ENCODE peak calls at places on chromosomes 5 and 9, in six cellular contexts. Z is lower leg skin, N is A549, L is transverse colon, K is astrocyte, C is fibroblast of villous mesenchyme. I is an unnamed sample.

GRCh38 chr5:14810941-14811573 is 60.5 kb downstream of the ANKH start:
- DNase-seq in L (no peak), Z (no peak), C (no peak), N (no peak), K (no peak), I (no peak)

GRCh38 chr9:14531424-14532269 is 161.6 kb downstream of the ZDHHC21 start:
- DNase-seq in K (no peak), N (no peak), Z (no peak), C (no peak), L (no peak), I (no peak)

GRCh38 chr9:127144670-127145458 is 22.4 kb upstream of the ANGPTL2 start:
- DNase-seq in C (peak; percentile 67), K (no peak), Z (no peak), N (no peak), L (no peak), I (no peak)

GRCh38 chr5:163571755-163572154 is 66.3 kb downstream of the MAT2B start:
- DNase-seq in K (peak; percentile 97), L (no peak), N (no peak), Z (no peak), C (peak; percentile 98), I (peak; percentile 20)

GRCh38 chr9:98345011-98345410 is 89.6 kb upstream of the TBC1D2 start:
- DNase-seq in C (no peak), Z (no peak), N (no peak), K (no peak), L (no peak), I (no peak)

GRCh38 chr9:89603629-89604462 is 966 bp upstream of the GADD45G start:
- DNase-seq in L (peak; percentile 81), Z (peak; percentile 45), C (peak; percentile 78), K (peak; percentile 27), N (peak; percentile 45), I (no peak)

GRCh38 chr5:158468444-158468843 is 609.5 kb upstream of the CLINT1 start:
- DNase-seq in C (no peak), L (no peak), N (no peak), K (no peak), Z (no peak), I (no peak)

GRCh38 chr5:148615644-148616283 is 38.6 kb downstream of the HTR4 start:
- DNase-seq in Z (no peak), L (no peak), K (peak; percentile 32), N (no peak), C (no peak), I (peak; percentile 31)

GRCh38 chr5:15510092-15510491 is 10.1 kb downstream of the FBXL7 start:
- DNase-seq in L (no peak), C (peak; percentile 35), Z (no peak), K (peak; percentile 75), N (no peak), I (no peak)

GRCh38 chr9:101702257-101702656 is 36.2 kb downstream of the GRIN3A start:
- DNase-seq in C (no peak), K (no peak), Z (no peak), N (no peak), L (no peak), I (no peak)

GRCh38 chr5:9288234-9288633 is 257.6 kb downstream of the SEMA5A start:
- DNase-seq in N (no peak), K (no peak), Z (no peak), L (no peak), C (no peak), I (no peak)

GRCh38 chr5:135880278-135880677 is 15.4 kb downstream of the IL9 start:
- DNase-seq in N (peak; percentile 68), C (no peak), K (no peak), Z (no peak), L (peak; percentile 16), I (no peak)

GRCh38 chr5:113236536-113237308 is 198.1 kb downstream of the TSSK1B start:
- DNase-seq in N (no peak), K (no peak), C (no peak), L (no peak), Z (no peak), I (no peak)

GRCh38 chr9:131678499-131679111 is 61.3 kb downstream of the RAPGEF1 start:
- DNase-seq in Z (peak; percentile 84), C (peak; percentile 95), K (peak; percentile 97), N (peak; percentile 92), L (peak; percentile 78), I (peak; percentile 93)

GRCh38 chr5:23314827-23315226 is 192.6 kb upstream of the PRDM9 start:
- DNase-seq in Z (no peak), N (no peak), K (no peak), C (no peak), L (no peak), I (no peak)

GRCh38 chr5:134582941-134583340 is 49.7 kb downstream of the SAR1B start:
- DNase-seq in C (no peak), L (no peak), K (no peak), N (no peak), Z (no peak), I (no peak)

GRCh38 chr5:173327084-173327947 is 898 bp downstream of the STC2 start:
- DNase-seq in L (no peak), C (peak; percentile 73), K (peak; percentile 42), N (peak; percentile 45), Z (no peak), I (peak; percentile 54)

GRCh38 chr9:13580760-13581159 is 301.3 kb upstream of the MPDZ start:
- DNase-seq in K (no peak), C (no peak), L (no peak), Z (no peak), N (no peak), I (no peak)

GRCh38 chr9:37953775-37954437 is 50.0 kb upstream of the SLC25A51 start:
- DNase-seq in K (peak; percentile 99), Z (no peak), N (peak; percentile 92), C (peak; percentile 95), L (no peak), I (peak; percentile 94)

GRCh38 chr9:22208846-22209585 is 199.9 kb upstream of the CDKN2B start:
- DNase-seq in L (no peak), K (peak; percentile 80), C (peak; percentile 46), Z (no peak), N (no peak), I (no peak)

GRCh38 chr5:59124983-59125960 is 542.4 kb downstream of the RAB3C start:
- DNase-seq in N (no peak), K (no peak), C (peak; percentile 23), L (no peak), Z (no peak), I (no peak)

GRCh38 chr9:127233582-127234350 is 30.8 kb upstream of the GARNL3 start:
- DNase-seq in L (no peak), K (no peak), C (no peak), N (no peak), Z (no peak), I (no peak)

DNA sequence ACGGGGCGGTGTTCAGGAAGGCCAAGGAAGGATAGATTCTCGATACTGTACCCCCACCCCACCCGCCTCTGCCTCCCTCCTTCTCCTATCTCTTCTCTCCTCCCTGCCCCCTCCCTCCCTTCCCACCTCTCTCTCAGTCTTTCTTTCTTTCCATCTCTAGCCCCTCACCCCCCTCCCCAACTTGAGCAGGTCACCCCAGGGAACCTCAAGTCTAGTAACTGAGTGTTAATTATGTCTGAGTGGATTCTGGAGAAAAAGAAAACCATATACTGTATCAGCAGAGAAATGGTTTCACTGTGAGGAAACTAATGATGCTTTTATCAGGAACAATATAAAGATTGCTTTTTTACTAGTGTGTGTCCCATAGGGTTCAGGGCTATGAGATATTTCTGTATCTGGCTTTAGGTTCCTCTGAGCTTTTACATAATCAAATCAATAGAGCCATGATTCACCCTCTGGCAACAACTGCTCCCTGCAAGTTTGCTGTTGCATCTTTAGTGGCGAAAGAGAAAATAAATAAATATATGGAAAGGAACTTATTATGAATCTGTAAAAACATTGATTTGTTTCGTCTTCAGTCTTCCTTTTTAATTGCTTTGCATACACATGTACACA is 639.7 kb downstream of the CCDC171 start:
- DNase-seq in K (peak; percentile 62), Z (no peak), C (peak; percentile 51), L (no peak), N (no peak), I (peak; percentile 49)
- H3K4me3 ChIP-seq in K (peak overlapping the region; percentile 11), Z (no peak overlapping the region), C (peak overlapping the region; percentile 13), L (no peak overlapping the region), N (no peak overlapping the region), I (no peak overlapping the region)

GRCh38 chr5:147455321-147455720 is 54.5 kb downstream of the DPYSL3 start:
- DNase-seq in Z (peak; percentile 78), N (no peak), K (peak; percentile 88), C (peak; percentile 87), L (no peak), I (no peak)
- H3K4me3 ChIP-seq in Z (no peak overlapping the region), N (no peak overlapping the region), K (peak overlapping the region; percentile 74), C (peak overlapping the region; percentile 2), L (peak overlapping the region; percentile 62), I (no peak overlapping the region)

GRCh38 chr5:139562847-139563246 is 1.7 kb downstream of the UBE2D2 start:
- DNase-seq in L (no peak), Z (no peak), K (no peak), C (no peak), N (no peak), I (no peak)

GRCh38 chr5:139565411-139566305 is 4.5 kb downstream of the UBE2D2 start:
- DNase-seq in K (peak; percentile 68), C (peak; percentile 47), N (no peak), L (peak; percentile 37), Z (no peak), I (no peak)

GRCh38 chr5:139561655-139562451 is 714 bp downstream of the UBE2D2 start:
- DNase-seq in L (no peak), K (peak; percentile 25), N (peak; percentile 68), C (peak; percentile 61), Z (peak; percentile 43), I (no peak)

GRCh38 chr5:139569276-139569955 is 8.3 kb downstream of the UBE2D2 start:
- DNase-seq in K (peak; percentile 20), N (no peak), Z (no peak), L (no peak), C (no peak), I (no peak)

GRCh38 chr5:139566611-139567010 is 5.5 kb downstream of the UBE2D2 start:
- DNase-seq in C (peak; percentile 30), K (no peak), N (no peak), Z (no peak), L (no peak), I (no peak)
- H3K4me3 ChIP-seq in C (no peak overlapping the region), K (no peak overlapping the region), N (no peak overlapping the region), Z (no peak overlapping the region), L (no peak overlapping the region), I (no peak overlapping the region)

GRCh38 chr5:153358315-153358976 is 132.0 kb upstream of the GRIA1 start:
- DNase-seq in K (no peak), Z (no peak), N (no peak), C (peak; percentile 1), L (no peak), I (no peak)

GRCh38 chr5:153357493-153358112 is 132.9 kb upstream of the GRIA1 start:
- DNase-seq in L (no peak), Z (no peak), N (no peak), C (no peak), K (no peak), I (no peak)

GRCh38 chr5:153350192-153350883 is 140.1 kb upstream of the GRIA1 start:
- DNase-seq in K (no peak), N (no peak), C (no peak), L (no peak), Z (no peak), I (no peak)

DNA sequence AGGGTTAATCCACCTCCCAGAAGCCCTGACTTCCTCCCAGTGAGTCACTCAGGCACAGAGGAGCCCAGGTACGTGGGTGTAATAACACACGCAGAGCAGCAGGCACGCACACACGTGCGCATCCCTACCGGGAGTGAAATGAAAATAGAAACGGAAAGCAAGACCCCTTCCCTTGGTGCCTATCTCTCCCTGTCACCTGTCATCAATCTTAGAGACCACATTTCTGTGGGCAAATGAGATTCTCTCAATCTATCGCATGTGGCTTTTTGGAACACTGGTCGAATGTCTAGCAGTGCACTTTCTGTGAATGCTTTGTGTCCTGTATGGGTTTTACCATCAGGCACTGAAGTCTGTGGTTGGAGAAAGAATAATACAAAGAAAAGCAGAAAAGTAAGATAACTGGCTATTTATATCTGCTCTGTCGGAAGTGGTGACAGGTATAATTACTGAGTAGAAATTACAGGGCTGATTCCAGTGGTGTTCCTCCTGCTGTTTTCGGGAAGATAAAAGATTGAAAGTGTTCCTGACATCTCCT is 137.7 kb upstream of the GRIA1 start:
- DNase-seq in C (no peak), N (no peak), L (no peak), Z (no peak), K (peak; percentile 40), I (no peak)
- H3K4me3 ChIP-seq in C (peak overlapping the region; percentile 14), N (no peak overlapping the region), L (no peak overlapping the region), Z (no peak overlapping the region), K (no peak overlapping the region), I (no peak overlapping the region)